ENCODE peak calls at places on chromosomes 6 and 20, in four cellular contexts. One of them, this sample, is unnamed.

GRCh38 chr6:11803596-11803981 is 25.0 kb upstream of the ADTRP start:
- DNase-seq in IMR-90: no peak
- DNase-seq in uterus: no peak
- DNase-seq in right atrium auricular region: no peak
- DNase-seq in this sample: no peak

GRCh38 chr6:106339334-106340029 is 13.9 kb upstream of the ATG5 start:
- DNase-seq in right atrium auricular region: no peak
- DNase-seq in uterus: peak; percentile 28
- DNase-seq in IMR-90: peak; percentile 70
- DNase-seq in this sample: no peak

GRCh38 chr20:15069355-15069754 is 731.9 kb upstream of the FLRT3 start:
- DNase-seq in right atrium auricular region: no peak
- DNase-seq in uterus: no peak
- DNase-seq in IMR-90: no peak
- DNase-seq in this sample: no peak

GRCh38 chr20:19628570-19629134 is 129.4 kb upstream of the RIN2 start:
- DNase-seq in uterus: peak; percentile 27
- DNase-seq in IMR-90: peak; percentile 66
- DNase-seq in right atrium auricular region: no peak
- DNase-seq in this sample: no peak

GRCh38 chr6:105452924-105453756 is 50.3 kb upstream of the PREP start:
- DNase-seq in right atrium auricular region: no peak
- DNase-seq in IMR-90: no peak
- DNase-seq in uterus: no peak
- DNase-seq in this sample: peak; percentile 46

GRCh38 chr20:44231193-44231592 is 15.9 kb upstream of the GDAP1L1 start:
- DNase-seq in uterus: no peak
- DNase-seq in IMR-90: no peak
- DNase-seq in right atrium auricular region: no peak
- DNase-seq in this sample: no peak

GRCh38 chr6:158606935-158607334 is 37.6 kb downstream of the DYNLT1 start:
- DNase-seq in right atrium auricular region: no peak
- DNase-seq in uterus: no peak
- DNase-seq in IMR-90: no peak
- DNase-seq in this sample: no peak

GRCh38 chr20:35199696-35200095 is 26.8 kb upstream of the MMP24 start:
- DNase-seq in right atrium auricular region: no peak
- DNase-seq in IMR-90: peak; percentile 66
- DNase-seq in uterus: no peak
- DNase-seq in this sample: no peak

GRCh38 chr20:6051505-6051904 is 2.4 kb downstream of the LRRN4 start:
- DNase-seq in right atrium auricular region: no peak
- DNase-seq in IMR-90: peak; percentile 73
- DNase-seq in uterus: no peak
- DNase-seq in this sample: no peak

GRCh38 chr6:32885698-32886286 is 31.8 kb downstream of the PSMB9 start:
- DNase-seq in IMR-90: peak; percentile 81
- DNase-seq in right atrium auricular region: no peak
- DNase-seq in uterus: no peak
- DNase-seq in this sample: no peak

GRCh38 chr6:79878142-79878748 is 69.1 kb downstream of the ELOVL4 start:
- DNase-seq in uterus: no peak
- DNase-seq in right atrium auricular region: no peak
- DNase-seq in IMR-90: no peak
- DNase-seq in this sample: peak; percentile 32

GRCh38 chr20:55333798-55334197 is 671.5 kb downstream of the CBLN4 start:
- DNase-seq in right atrium auricular region: no peak
- DNase-seq in IMR-90: no peak
- DNase-seq in uterus: no peak
- DNase-seq in this sample: no peak

GRCh38 chr6:292506-293184 is 358 bp downstream of the DUSP22 start:
- DNase-seq in uterus: peak; percentile 56
- DNase-seq in right atrium auricular region: peak; percentile 75
- DNase-seq in IMR-90: peak; percentile 24
- DNase-seq in this sample: peak; percentile 83

GRCh38 chr6:8108031-8108660 is 5.8 kb upstream of the EEF1E1 start:
- DNase-seq in uterus: no peak
- DNase-seq in right atrium auricular region: no peak
- DNase-seq in IMR-90: peak; percentile 99
- DNase-seq in this sample: no peak

GRCh38 chr6:138183792-138184134 is 22.0 kb downstream of the ARFGEF3 start:
- DNase-seq in right atrium auricular region: no peak
- DNase-seq in IMR-90: no peak
- DNase-seq in uterus: no peak
- DNase-seq in this sample: no peak

GRCh38 chr6:63764318-63764916 is 128.8 kb downstream of the PHF3 start:
- DNase-seq in uterus: no peak
- DNase-seq in IMR-90: peak; percentile 52
- DNase-seq in right atrium auricular region: no peak
- DNase-seq in this sample: no peak

GRCh38 chr6:112180095-112180820 is 74.1 kb downstream of the LAMA4 start:
- DNase-seq in IMR-90: peak; percentile 92
- DNase-seq in uterus: peak; percentile 72
- DNase-seq in right atrium auricular region: no peak
- DNase-seq in this sample: no peak

GRCh38 chr6:118216751-118217150 is 309.7 kb downstream of the SLC35F1 start:
- DNase-seq in right atrium auricular region: no peak
- DNase-seq in uterus: no peak
- DNase-seq in IMR-90: no peak
- DNase-seq in this sample: no peak

GRCh38 chr6:49563006-49563886 is 12.8 kb downstream of the C6orf141 start:
- DNase-seq in IMR-90: no peak
- DNase-seq in right atrium auricular region: no peak
- DNase-seq in uterus: no peak
- DNase-seq in this sample: peak; percentile 12

GRCh38 chr6:54617730-54618129 is 228.8 kb upstream of the FAM83B start:
- DNase-seq in IMR-90: peak; percentile 84
- DNase-seq in right atrium auricular region: no peak
- DNase-seq in uterus: no peak
- DNase-seq in this sample: no peak

GRCh38 chr6:133707456-133707855 is 181.5 kb upstream of the TCF21 start:
- DNase-seq in uterus: no peak
- DNase-seq in IMR-90: peak; percentile 97
- DNase-seq in right atrium auricular region: no peak
- DNase-seq in this sample: no peak

GRCh38 chr6:17493286-17493685 is 99.9 kb downstream of the CAP2 start:
- DNase-seq in IMR-90: peak; percentile 85
- DNase-seq in right atrium auricular region: no peak
- DNase-seq in uterus: peak; percentile 62
- DNase-seq in this sample: no peak

GRCh38 chr6:10389739-10390494 is 25.0 kb downstream of the TFAP2A start:
- DNase-seq in uterus: no peak
- DNase-seq in IMR-90: no peak
- DNase-seq in right atrium auricular region: no peak
- DNase-seq in this sample: no peak

GRCh38 chr6:10393544-10394225 is 21.2 kb downstream of the TFAP2A start:
- DNase-seq in right atrium auricular region: no peak
- DNase-seq in IMR-90: no peak
- DNase-seq in uterus: no peak
- DNase-seq in this sample: no peak

GRCh38 chr6:10390495-10391298 is 24.2 kb downstream of the TFAP2A start:
- DNase-seq in IMR-90: no peak
- DNase-seq in right atrium auricular region: no peak
- DNase-seq in uterus: no peak
- DNase-seq in this sample: no peak

GRCh38 chr6:10391799-10392198 is 23.1 kb downstream of the TFAP2A start:
- DNase-seq in right atrium auricular region: no peak
- DNase-seq in IMR-90: no peak
- DNase-seq in uterus: no peak
- DNase-seq in this sample: no peak

DNA sequence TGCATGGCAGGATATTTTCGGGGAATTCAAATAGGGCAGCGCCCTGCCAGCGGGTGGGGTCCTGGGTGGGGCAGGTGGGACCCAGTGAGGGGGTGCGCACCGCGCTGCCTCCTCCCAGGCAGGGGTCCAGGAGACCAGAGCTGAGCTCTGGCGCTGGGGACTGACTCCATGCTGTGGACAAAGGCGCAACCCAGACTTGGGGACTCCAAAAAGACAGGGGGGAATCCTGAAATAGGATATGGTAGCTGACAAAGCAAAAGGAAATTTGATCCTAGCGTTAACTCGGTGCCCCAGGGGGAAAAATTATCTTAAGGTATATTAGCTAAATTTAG is 23.6 kb downstream of the TFAP2A start:
- DNase-seq in right atrium auricular region: no peak
- DNase-seq in IMR-90: no peak
- DNase-seq in uterus: no peak
- DNase-seq in this sample: no peak
- H3K27me3 ChIP-seq in right atrium auricular region: peaks cover 27% of the 10 kb centered on the region
- H3K27me3 ChIP-seq in IMR-90: peaks cover 80% of the 10 kb centered on the region
- H3K27me3 ChIP-seq in uterus: peaks cover 9% of the 10 kb centered on the region
- H3K27me3 ChIP-seq in this sample: peaks cover 10% of the 10 kb centered on the region

GRCh38 chr6:167474725-167475124 is 149.8 kb downstream of the TTLL2 start:
- DNase-seq in right atrium auricular region: peak; percentile 54
- DNase-seq in IMR-90: no peak
- DNase-seq in uterus: no peak
- DNase-seq in this sample: no peak
- H3K9me3 ChIP-seq in right atrium auricular region: no peaks in the 10 kb centered on the region
- H3K9me3 ChIP-seq in IMR-90: peaks cover 51% of the 10 kb centered on the region
- H3K9me3 ChIP-seq in uterus: no peaks in the 10 kb centered on the region
- H3K9me3 ChIP-seq in this sample: no peaks in the 10 kb centered on the region

GRCh38 chr20:45470262-45470931 is 844 bp downstream of the WFDC2 start:
- DNase-seq in IMR-90: no peak
- DNase-seq in uterus: no peak
- DNase-seq in right atrium auricular region: no peak
- DNase-seq in this sample: peak; percentile 77

GRCh38 chr20:45470939-45471338 is 1.4 kb downstream of the WFDC2 start:
- DNase-seq in right atrium auricular region: no peak
- DNase-seq in IMR-90: no peak
- DNase-seq in uterus: no peak
- DNase-seq in this sample: no peak

GRCh38 chr20:45467861-45468260 is 1.7 kb upstream of the WFDC2 start:
- DNase-seq in IMR-90: no peak
- DNase-seq in uterus: no peak
- DNase-seq in right atrium auricular region: no peak
- DNase-seq in this sample: no peak

GRCh38 chr20:45467172-45467571 is 2.4 kb upstream of the WFDC2 start:
- DNase-seq in IMR-90: no peak
- DNase-seq in right atrium auricular region: no peak
- DNase-seq in uterus: no peak
- DNase-seq in this sample: no peak

DNA sequence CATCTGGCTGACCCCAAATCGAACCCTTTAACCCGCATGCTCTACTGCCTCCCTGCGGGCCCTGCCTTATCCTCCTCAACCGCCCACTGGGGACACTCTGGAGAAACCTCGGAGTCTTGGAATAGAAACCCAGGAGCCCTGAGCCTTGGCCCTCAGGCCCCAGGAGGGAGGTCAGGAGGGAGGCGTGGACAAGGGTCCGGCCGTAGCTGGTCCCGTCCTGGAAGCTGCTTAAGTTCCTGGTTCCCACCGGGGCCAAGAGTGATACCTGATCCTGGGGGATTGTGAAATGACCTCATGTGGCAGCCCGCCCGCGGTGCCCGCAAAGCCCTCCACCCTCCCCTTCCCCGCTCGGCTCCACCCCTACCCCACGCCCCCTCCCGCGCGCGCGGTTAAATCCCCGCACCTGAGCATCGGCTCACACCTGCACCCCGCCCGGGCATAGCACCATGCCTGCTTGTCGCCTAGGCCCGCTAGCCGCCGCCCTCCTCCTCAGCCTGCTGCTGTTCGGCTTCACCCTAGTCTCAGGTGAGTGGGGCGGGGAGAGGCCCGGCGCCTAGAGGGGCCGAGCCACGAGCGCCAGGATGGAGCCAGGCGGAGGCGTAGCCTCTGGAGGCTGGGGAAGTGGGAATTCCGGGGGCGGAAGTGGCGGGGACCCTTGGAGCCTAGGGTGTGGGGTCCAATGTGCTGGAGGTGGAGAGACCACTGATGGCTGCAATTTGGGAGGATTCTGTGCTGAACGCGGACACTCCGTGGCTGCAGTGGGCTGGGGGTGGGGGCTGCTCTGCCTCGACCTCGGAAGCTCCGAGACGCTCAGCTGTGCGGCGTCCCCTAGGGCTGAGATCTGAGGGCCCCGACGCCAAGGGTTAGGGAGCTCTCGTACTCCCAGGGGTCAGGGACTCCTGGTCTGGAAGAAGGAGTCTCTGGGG is at the start of gene WFDC2:
- DNase-seq in right atrium auricular region: no peak
- DNase-seq in IMR-90: no peak
- DNase-seq in uterus: no peak
- DNase-seq in this sample: no peak
- H3K27me3 ChIP-seq in right atrium auricular region: no peaks in the 10 kb centered on the region
- H3K27me3 ChIP-seq in IMR-90: peaks cover 43% of the 10 kb centered on the region
- H3K27me3 ChIP-seq in uterus: peaks cover 7% of the 10 kb centered on the region
- H3K27me3 ChIP-seq in this sample: no peaks in the 10 kb centered on the region

GRCh38 chr6:27451660-27452390 is 21.1 kb downstream of the ZNF184 start:
- DNase-seq in IMR-90: no peak
- DNase-seq in uterus: no peak
- DNase-seq in right atrium auricular region: no peak
- DNase-seq in this sample: no peak

GRCh38 chr6:27442932-27443331 is 30.0 kb downstream of the ZNF184 start:
- DNase-seq in uterus: no peak
- DNase-seq in IMR-90: no peak
- DNase-seq in right atrium auricular region: no peak
- DNase-seq in this sample: no peak

GRCh38 chr6:27452496-27452897 is 20.4 kb downstream of the ZNF184 start:
- DNase-seq in right atrium auricular region: no peak
- DNase-seq in uterus: no peak
- DNase-seq in IMR-90: peak; percentile 5
- DNase-seq in this sample: no peak

DNA sequence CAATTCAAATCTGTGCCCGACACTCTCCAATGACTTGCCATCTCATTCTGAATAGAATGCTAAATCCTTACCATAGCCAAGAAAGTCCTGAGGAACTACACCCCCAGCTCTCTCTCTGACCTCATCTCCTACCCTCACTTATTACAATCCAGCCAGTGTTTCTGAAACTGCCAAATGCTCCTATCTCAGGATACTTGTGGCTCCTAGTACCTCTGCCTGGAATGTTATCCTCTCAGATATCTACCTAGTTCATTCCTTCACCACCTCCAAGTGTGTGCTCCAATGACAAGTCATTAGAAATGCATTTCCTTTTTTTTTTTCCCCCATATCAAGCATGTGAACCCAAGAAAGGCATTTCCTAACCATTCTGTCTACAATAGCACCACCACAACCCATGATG is 24.4 kb downstream of the ZNF184 start:
- DNase-seq in IMR-90: no peak
- DNase-seq in uterus: no peak
- DNase-seq in right atrium auricular region: no peak
- DNase-seq in this sample: no peak
- H3K9me3 ChIP-seq in IMR-90: peaks cover 47% of the 10 kb centered on the region
- H3K9me3 ChIP-seq in uterus: peaks cover 40% of the 10 kb centered on the region
- H3K9me3 ChIP-seq in right atrium auricular region: peaks cover 27% of the 10 kb centered on the region
- H3K9me3 ChIP-seq in this sample: peaks cover 3% of the 10 kb centered on the region

DNA sequence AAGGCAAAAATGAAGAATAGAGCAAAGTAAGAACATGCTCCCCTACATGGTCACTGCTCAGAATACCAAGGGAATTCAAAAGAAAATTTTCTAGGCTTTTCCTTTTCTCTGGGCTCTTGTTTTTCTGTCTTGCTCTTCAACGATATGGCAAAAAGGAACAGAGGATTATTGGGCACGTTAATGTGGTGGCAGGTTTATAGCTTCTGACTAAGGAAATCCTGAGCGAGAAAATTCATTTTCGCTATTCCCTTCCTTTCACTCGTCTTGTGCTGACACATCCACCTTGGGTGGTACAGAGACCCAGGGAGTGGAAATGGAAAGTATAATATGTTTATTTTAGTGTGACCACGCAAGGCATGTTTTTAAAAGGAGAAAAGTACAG is 132.8 kb downstream of the TRIM27 start:
- DNase-seq in right atrium auricular region: no peak
- DNase-seq in IMR-90: no peak
- DNase-seq in uterus: no peak
- DNase-seq in this sample: no peak
- H3K27me3 ChIP-seq in right atrium auricular region: peaks cover 2% of the 10 kb centered on the region
- H3K27me3 ChIP-seq in IMR-90: peaks cover 25% of the 10 kb centered on the region
- H3K27me3 ChIP-seq in uterus: peaks cover 5% of the 10 kb centered on the region
- H3K27me3 ChIP-seq in this sample: peaks cover 10% of the 10 kb centered on the region